ENCODE peak calls at places on chromosome 18, in six cellular contexts. H, G, F, A, J and U are unnamed samples.

GRCh38 chr18:21991081-21991534 is 178.3 kb upstream of the GATA6 start:
- ATAC-seq in H (no peak), G (no peak), F (no peak), A (no peak), J (no peak), U (no peak)

GRCh38 chr18:36130883-36131653 is 1.4 kb downstream of the ELP2 start:
- ATAC-seq in H (no peak), G (no peak), F (no peak), A (no peak), J (no peak), U (no peak)

GRCh38 chr18:28163201-28163778 is 13.6 kb downstream of the CDH2 start:
- ATAC-seq in H (no peak), G (no peak), F (no peak), A (no peak), J (no peak), U (no peak)

GRCh38 chr18:48452863-48453323 is 43.7 kb upstream of the ZBTB7C start:
- ATAC-seq in H (peak), G (no peak), F (no peak), A (peak), J (no peak), U (no peak)

GRCh38 chr18:61852496-61852895 is 40.3 kb downstream of the RNF152 start:
- ATAC-seq in H (no peak), G (no peak), F (no peak), A (no peak), J (no peak), U (no peak)

GRCh38 chr18:22452226-22452668 is 34.5 kb upstream of the CTAGE1 start:
- ATAC-seq in H (no peak), G (no peak), F (no peak), A (no peak), J (no peak), U (no peak)

GRCh38 chr18:3605562-3606443 is 155.8 kb downstream of the TGIF1 start:
- ATAC-seq in H (no peak), G (peak), F (peak), A (peak), J (peak), U (peak)

GRCh38 chr18:48955528-48956261 is 4.9 kb upstream of the SMAD7 start:
- ATAC-seq in H (peak), G (no peak), F (no peak), A (peak), J (no peak), U (no peak)

GRCh38 chr18:22838639-22839487 is 94.3 kb upstream of the RBBP8 start:
- ATAC-seq in H (no peak), G (peak), F (no peak), A (no peak), J (peak), U (peak)

GRCh38 chr18:74820160-74820780 is 222.6 kb downstream of the ZNF407 start:
- ATAC-seq in H (no peak), G (no peak), F (no peak), A (no peak), J (no peak), U (no peak)

GRCh38 chr18:48850891-48851302 is 99.9 kb downstream of the SMAD7 start:
- ATAC-seq in H (no peak), G (no peak), F (no peak), A (no peak), J (no peak), U (no peak)

GRCh38 chr18:35050638-35051287 is 9.6 kb downstream of the MAPRE2 start:
- ATAC-seq in H (no peak), G (no peak), F (no peak), A (peak), J (no peak), U (no peak)

GRCh38 chr18:111292-112014 is 46.9 kb upstream of the USP14 start:
- ATAC-seq in H (no peak), G (peak), F (peak), A (no peak), J (peak), U (peak)

GRCh38 chr18:45291616-45292612 is 323.4 kb upstream of the SLC14A2 start:
- ATAC-seq in H (no peak), G (no peak), F (no peak), A (no peak), J (no peak), U (no peak)

GRCh38 chr18:50013363-50014138 is 181.4 kb downstream of the MYO5B start:
- ATAC-seq in H (no peak), G (no peak), F (no peak), A (peak), J (no peak), U (no peak)

GRCh38 chr18:66495844-66496243 is 108.0 kb downstream of the CDH19 start:
- ATAC-seq in H (no peak), G (no peak), F (no peak), A (peak), J (no peak), U (no peak)

GRCh38 chr18:22005191-22005824 is 164.1 kb upstream of the GATA6 start:
- ATAC-seq in H (no peak), G (no peak), F (no peak), A (no peak), J (no peak), U (no peak)

GRCh38 chr18:13137041-13137938 is 81.3 kb upstream of the LDLRAD4 start:
- ATAC-seq in H (peak), G (peak), F (peak), A (peak), J (peak), U (peak)

GRCh38 chr18:46536215-46536874 is 120.7 kb downstream of the LOXHD1 start:
- ATAC-seq in H (peak), G (no peak), F (no peak), A (no peak), J (no peak), U (peak)

GRCh38 chr18:39366086-39366485 is 1800.5 kb upstream of the CELF4 start:
- ATAC-seq in H (no peak), G (no peak), F (no peak), A (no peak), J (no peak), U (no peak)

GRCh38 chr18:75250471-75250821 is 39.8 kb downstream of the TSHZ1 start:
- ATAC-seq in H (peak), G (no peak), F (no peak), A (no peak), J (no peak), U (no peak)

GRCh38 chr18:26511339-26512071 is 36.8 kb downstream of the KCTD1 start:
- ATAC-seq in H (no peak), G (no peak), F (no peak), A (peak), J (no peak), U (no peak)

GRCh38 chr18:76494541-76495403 is at the start of gene ZNF516:
- ATAC-seq in H (no peak), G (peak), F (peak), A (no peak), J (peak), U (peak)

GRCh38 chr18:49111191-49111988 is 160.6 kb upstream of the SMAD7 start:
- ATAC-seq in H (no peak), G (no peak), F (no peak), A (no peak), J (peak), U (peak)

GRCh38 chr18:210780-211179 is 52.4 kb downstream of the USP14 start:
- ATAC-seq in H (no peak), G (no peak), F (no peak), A (no peak), J (no peak), U (no peak)

GRCh38 chr18:13548944-13549878 is 177.1 kb downstream of the FAM210A start:
- ATAC-seq in H (no peak), G (no peak), F (no peak), A (no peak), J (no peak), U (no peak)

GRCh38 chr18:44341759-44342158 is 338.9 kb upstream of the SETBP1 start:
- ATAC-seq in H (peak), G (no peak), F (no peak), A (no peak), J (no peak), U (no peak)

GRCh38 chr18:10085405-10085804 is 171.6 kb downstream of the VAPA start:
- ATAC-seq in H (no peak), G (no peak), F (no peak), A (no peak), J (no peak), U (peak)

GRCh38 chr18:75211721-75212625 is 1.4 kb downstream of the TSHZ1 start:
- ATAC-seq in H (no peak), G (no peak), F (no peak), A (no peak), J (no peak), U (no peak)

GRCh38 chr18:75638597-75639467 is 211.3 kb upstream of the SMIM21 start:
- ATAC-seq in H (no peak), G (no peak), F (no peak), A (peak), J (no peak), U (no peak)

GRCh38 chr18:58255701-58256311 is 211.8 kb downstream of the NEDD4L start:
- ATAC-seq in H (no peak), G (no peak), F (no peak), A (peak), J (no peak), U (no peak)

GRCh38 chr18:77065221-77065981 is 67.2 kb downstream of the MBP start:
- ATAC-seq in H (peak), G (no peak), F (no peak), A (peak), J (peak), U (peak)